ENCODE peak calls at places on chromosomes 7 and 10, in four cellular contexts. H is endothelial cell of umbilical vein, K is H1, V is spleen. E is an unnamed sample.

GRCh38 chr7:103656221-103656620 is 210.2 kb upstream of the SLC26A5 start:
- DNase-seq in H (no peak), K (no peak), V (no peak), E (no peak)

GRCh38 chr10:79390057-79390456 is 42.8 kb downstream of the PPIF start:
- DNase-seq in H (no peak), K (no peak), V (no peak), E (no peak)

GRCh38 chr10:34996843-34997242 is 93.3 kb downstream of the CUL2 start:
- DNase-seq in H (no peak), K (no peak), V (no peak), E (peak)

GRCh38 chr10:110812583-110812982 is 59.1 kb upstream of the PDCD4 start:
- DNase-seq in H (no peak), K (no peak), V (no peak), E (no peak)

GRCh38 chr7:81110673-81111072 is 191.8 kb upstream of the SEMA3C start:
- DNase-seq in H (no peak), K (no peak), V (no peak), E (no peak)

GRCh38 chr10:9076066-9076465 is 1021.6 kb downstream of the GATA3 start:
- DNase-seq in H (no peak), K (no peak), V (no peak), E (no peak)

GRCh38 chr10:31290386-31290785 is 28.6 kb upstream of the ZEB1 start:
- DNase-seq in H (no peak), K (no peak), V (no peak), E (no peak)

GRCh38 chr10:79293841-79294705 is 53.2 kb upstream of the PPIF start:
- DNase-seq in H (peak), K (no peak), V (peak), E (peak)

GRCh38 chr10:6667679-6668270 is 87.7 kb upstream of the PRKCQ start:
- DNase-seq in H (peak), K (peak), V (no peak), E (no peak)

GRCh38 chr7:31122649-31123058 is 70.5 kb downstream of the ADCYAP1R1 start:
- DNase-seq in H (peak), K (peak), V (no peak), E (peak)

DNA sequence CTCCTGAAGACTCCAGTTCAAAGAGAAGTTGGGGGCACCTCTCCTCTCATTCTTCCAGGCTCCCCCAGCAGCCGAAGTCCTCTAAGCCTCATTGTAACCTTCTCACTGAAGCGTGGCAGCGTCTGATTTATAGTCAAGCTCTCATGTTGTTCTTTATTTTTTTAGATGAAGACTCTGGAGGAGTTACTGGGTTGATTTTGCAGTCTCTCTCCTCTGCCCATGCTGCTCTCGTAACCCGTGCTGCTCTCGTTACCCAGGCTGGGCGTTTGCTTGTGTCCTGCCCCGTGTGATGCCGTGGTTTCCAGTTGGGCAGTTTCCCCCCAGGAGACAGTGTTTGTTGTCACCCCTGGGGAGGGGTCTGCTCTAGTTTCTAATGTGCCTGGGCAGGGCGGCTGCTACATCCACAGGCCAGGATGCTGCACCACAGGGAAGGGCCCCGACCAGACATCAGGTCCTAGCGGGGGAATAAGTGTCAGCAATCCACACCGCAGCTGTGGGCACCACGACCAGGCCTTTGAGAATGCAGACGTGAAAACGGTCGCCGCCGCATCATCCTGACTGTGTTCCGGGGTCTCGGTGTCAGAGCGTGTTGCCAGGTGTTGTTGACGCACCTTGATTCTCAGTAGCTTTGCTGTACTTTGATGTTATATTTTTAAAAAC is 65.3 kb downstream of the WDR37 start:
- DNase-seq in H (no peak), K (no peak), V (no peak), E (no peak)
- TF ChIP-seq POLR2AphosphoS5 in H (no peak), K (no peak), V (peak), E (no peak)

DNA sequence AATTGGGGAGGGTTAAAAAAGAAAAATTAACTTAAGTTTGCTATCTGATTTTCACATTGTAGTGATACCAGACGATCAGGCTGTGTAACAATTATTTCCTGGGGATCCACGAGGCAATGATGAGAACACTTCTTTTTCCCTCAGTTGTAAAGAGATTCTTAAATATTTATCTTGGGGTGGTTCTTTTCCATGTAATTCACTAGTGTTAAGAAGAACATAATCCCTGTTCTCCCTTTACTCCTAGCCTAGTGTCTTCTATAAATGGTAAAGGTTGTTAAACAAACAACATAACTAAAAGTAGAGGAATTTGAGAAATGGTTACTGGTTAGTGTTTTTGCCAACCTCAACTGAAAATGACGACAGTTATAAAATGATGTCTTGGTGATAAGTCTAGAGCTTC is 1.3 kb downstream of the TBX20 start:
- DNase-seq in H (no peak), K (no peak), V (no peak), E (no peak)
- TF ChIP-seq POLR2AphosphoS5 in H (no peak), K (no peak), V (no peak), E (no peak)

DNA sequence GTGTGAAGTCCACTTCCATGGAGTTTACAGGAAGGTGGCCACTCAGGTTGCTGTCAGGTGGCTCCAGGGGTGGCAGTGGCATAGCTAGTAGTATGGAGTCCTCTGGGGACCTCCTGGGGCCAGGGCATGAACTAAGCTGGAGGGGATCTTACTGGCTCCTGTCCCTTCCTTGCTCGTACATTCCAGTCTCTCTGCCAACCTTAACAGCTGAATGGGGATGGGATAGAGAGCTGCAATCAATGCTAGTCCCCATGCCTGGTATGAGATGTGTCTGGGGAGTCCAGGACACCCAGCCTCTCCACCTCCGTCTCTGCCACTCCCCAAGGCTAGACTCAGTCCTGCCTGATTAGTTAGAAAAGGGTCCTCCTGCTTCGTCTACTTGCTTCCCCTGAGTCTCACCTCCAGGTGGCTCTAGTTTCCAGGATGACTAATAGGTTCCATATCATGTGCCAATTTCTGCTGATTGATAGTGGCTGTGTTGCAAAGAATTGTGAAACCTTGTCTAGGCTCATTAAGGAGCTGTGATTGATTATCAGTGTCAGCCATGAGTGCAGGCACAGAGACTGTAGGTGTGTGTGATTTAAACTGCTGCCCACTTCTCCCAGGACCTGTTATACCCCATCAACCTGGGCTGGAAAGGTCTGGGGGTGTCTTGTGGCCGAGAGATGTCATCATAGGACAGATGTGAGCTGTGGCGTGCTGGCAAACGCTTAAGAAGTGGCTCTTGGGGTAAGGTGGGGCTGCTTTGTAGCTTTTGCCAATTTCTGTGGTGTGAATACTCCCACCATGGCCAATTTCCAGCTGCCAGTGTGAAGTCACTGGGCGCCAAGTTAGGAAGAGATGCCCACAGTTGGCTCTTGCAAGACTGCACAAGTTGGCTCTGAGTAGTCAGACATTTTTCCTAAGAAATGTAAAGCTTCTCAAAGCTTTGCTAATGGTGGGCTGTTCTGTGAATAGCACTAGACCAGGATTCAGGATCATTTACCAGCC is 59.8 kb downstream of the COL13A1 start:
- DNase-seq in H (peak), K (no peak), V (no peak), E (peak)
- TF ChIP-seq POLR2AphosphoS5 in H (no peak), K (no peak), V (no peak), E (no peak)

GRCh38 chr7:94338921-94339371 is 55.7 kb upstream of the COL1A2 start:
- DNase-seq in H (no peak), K (no peak), V (no peak), E (no peak)
- TF ChIP-seq POLR2AphosphoS5 in H (no peak), K (no peak), V (no peak), E (no peak)

DNA sequence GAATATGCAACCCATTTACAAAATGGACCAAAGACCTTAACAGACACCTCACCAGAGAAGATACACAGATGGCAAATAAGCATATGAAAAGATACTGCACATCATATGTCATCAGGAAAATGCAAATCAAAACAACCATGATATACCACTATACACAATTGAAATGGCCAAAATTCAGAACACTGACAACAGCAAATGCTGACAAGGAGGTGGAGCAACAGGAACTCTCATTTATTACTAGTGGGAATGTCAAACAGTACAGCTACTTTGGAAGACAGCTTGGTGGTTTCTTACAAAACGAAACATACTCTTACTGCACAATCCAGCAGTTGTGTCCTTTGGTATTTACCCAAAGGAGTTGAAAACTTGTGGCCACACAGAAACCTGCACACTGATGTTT is 50.0 kb upstream of the PCGF5 start:
- DNase-seq in H (no peak), K (no peak), V (no peak), E (no peak)
- TF ChIP-seq POLR2AphosphoS5 in H (no peak), K (no peak), V (no peak), E (no peak)

DNA sequence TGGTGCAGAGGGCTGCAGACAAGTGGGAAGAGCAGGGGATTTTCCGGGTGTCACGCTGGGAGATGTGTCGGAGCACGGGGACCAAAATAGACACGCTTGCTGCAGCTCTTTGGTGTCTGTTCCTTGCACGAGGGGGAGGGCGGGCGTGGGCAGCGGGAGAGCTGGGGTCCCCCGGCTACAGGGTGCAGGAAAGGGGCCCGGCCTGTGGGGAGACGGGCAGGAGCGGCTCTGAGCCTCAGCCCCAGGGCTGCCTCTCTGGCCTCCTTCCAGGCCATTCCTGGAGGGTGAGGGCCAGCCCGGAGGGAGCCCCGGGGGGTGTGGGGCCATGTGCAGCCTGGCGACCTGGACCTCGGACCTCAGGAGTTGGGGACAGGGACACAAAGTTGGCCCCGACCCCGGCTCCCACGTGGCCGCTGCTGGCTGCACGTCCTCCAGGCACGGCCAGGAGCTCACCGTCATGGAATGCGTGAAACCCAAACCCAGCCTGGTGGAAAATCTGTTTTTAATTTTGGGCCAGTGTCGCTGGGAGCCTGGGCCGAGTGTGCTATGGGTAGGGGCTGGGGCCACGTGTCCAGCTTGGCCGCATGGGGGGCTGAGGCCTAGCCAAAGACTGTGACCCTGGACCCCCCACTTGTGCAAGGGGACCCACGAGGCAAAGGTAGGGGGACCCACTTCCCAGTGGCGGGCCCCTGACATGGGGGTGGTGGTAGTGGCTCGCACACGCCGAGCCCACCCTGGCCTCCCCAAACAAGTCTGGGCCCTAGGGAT is 6.6 kb downstream of the TTYH3 start:
- DNase-seq in H (no peak), K (no peak), V (peak), E (no peak)
- TF ChIP-seq POLR2AphosphoS5 in H (no peak), K (no peak), V (no peak), E (no peak)

E was measured in HL-60.